ENCODE peak calls at places on chromosomes 7 and 10, in seven cellular contexts. V, I, N, T, S, L and K are unnamed samples. For H3K4me1, the result is how much of the 10 kb centered on the place peaks cover.

GRCh38 chr10:95850791-95851190 is 57.0 kb upstream of the CC2D2B start:
- DNase-seq in T (no peak), V (no peak), S (no peak), N (no peak), L (no peak), I (no peak), K (no peak)

GRCh38 chr10:95048206-95048605 is 21.1 kb downstream of the CYP2C8 start:
- DNase-seq in N (no peak), L (no peak), S (no peak), I (no peak), V (no peak), T (no peak), K (no peak)

GRCh38 chr10:89873047-89873446 is 171.7 kb downstream of the KIF20B start:
- DNase-seq in T (no peak), N (no peak), I (no peak), L (no peak), S (no peak), V (no peak), K (no peak)

GRCh38 chr10:4678023-4678950 is 147.7 kb upstream of the AKR1E2 start:
- DNase-seq in N (no peak), V (no peak), S (no peak), T (no peak), I (peak), L (no peak), K (no peak)

GRCh38 chr7:22586101-22586805 is 86.3 kb upstream of the STEAP1B start:
- DNase-seq in L (no peak), S (no peak), T (no peak), N (no peak), I (no peak), V (no peak), K (no peak)

GRCh38 chr7:103075337-103075918 is 488 bp downstream of the ARMC10 start:
- DNase-seq in I (peak), N (peak), S (peak), V (peak), T (peak), L (peak), K (peak)

GRCh38 chr10:3222068-3222467 is 49.5 kb upstream of the PITRM1 start:
- DNase-seq in V (no peak), S (no peak), I (no peak), T (no peak), L (no peak), N (no peak), K (no peak)

GRCh38 chr10:51092402-51092801 is 18.1 kb downstream of the PRKG1 start:
- DNase-seq in N (no peak), S (peak), V (peak), T (peak), I (no peak), L (peak), K (peak)

DNA sequence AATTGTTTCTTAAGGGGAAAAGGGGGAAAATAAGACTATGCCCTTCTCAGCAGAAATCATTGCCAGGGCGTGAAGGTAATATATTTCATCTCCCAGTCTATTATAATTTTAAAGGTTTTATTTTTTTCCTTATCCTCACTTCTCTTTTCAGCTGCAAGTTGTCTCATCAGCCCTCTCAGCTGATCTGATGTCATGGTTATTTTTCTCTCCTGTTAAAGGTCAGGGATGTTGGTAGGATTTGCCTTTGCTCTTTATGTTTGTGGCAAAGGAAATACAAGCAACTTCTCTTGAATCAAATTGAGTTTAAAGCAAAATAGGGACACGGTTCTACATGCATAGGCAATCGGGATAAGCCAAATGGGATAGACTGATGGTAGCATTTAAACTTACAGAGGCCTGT is 946.9 kb downstream of the SORCS1 start:
- DNase-seq in V (no peak), S (no peak), L (no peak), T (no peak), N (no peak), I (no peak), K (no peak)
- TF ChIP-seq CTCF in V (no peak), S (no peak), L (no peak), T (no peak), N (no peak), I (no peak), K (no peak)

GRCh38 chr10:104256335-104257080 is 1.8 kb downstream of the GSTO1 start:
- DNase-seq in S (no peak), T (no peak), L (no peak), I (no peak), V (no peak), N (no peak), K (no peak)

GRCh38 chr10:104257235-104257634 is 2.5 kb downstream of the GSTO1 start:
- DNase-seq in S (no peak), L (no peak), N (no peak), T (no peak), V (no peak), I (no peak), K (no peak)

GRCh38 chr10:104259456-104259855 is 4.8 kb downstream of the GSTO1 start:
- DNase-seq in T (no peak), N (no peak), V (no peak), I (no peak), S (no peak), L (no peak), K (no peak)

GRCh38 chr10:104259999-104260774 is 5.5 kb downstream of the GSTO1 start:
- DNase-seq in N (peak), T (no peak), L (no peak), S (no peak), V (no peak), I (no peak), K (no peak)

GRCh38 chr10:104258209-104258608 is 3.5 kb downstream of the GSTO1 start:
- DNase-seq in N (no peak), I (no peak), T (no peak), L (no peak), V (no peak), S (no peak), K (no peak)
- H3K4me1 ChIP-seq in N (under half), I (under half), T (under half), L (half or more), V (under half), S (half or more), K (under half)

GRCh38 chr7:20784311-20785210 is 2.1 kb downstream of the SP8 start:
- DNase-seq in T (no peak), L (no peak), N (peak), I (peak), V (no peak), S (no peak), K (no peak)

GRCh38 chr7:20785211-20786048 is 1.3 kb downstream of the SP8 start:
- DNase-seq in I (no peak), L (peak), S (no peak), N (peak), T (no peak), V (no peak), K (no peak)

GRCh38 chr7:20786049-20786412 is 655 bp downstream of the SP8 start:
- DNase-seq in S (no peak), T (no peak), I (no peak), V (no peak), N (no peak), L (no peak), K (no peak)

GRCh38 chr7:20783131-20783715 is 3.5 kb downstream of the SP8 start:
- DNase-seq in I (no peak), T (no peak), S (no peak), N (no peak), L (no peak), V (no peak), K (no peak)

GRCh38 chr7:20783716-20784310 is 2.9 kb downstream of the SP8 start:
- DNase-seq in V (no peak), I (no peak), L (peak), T (no peak), S (no peak), N (peak), K (no peak)
- TF ChIP-seq CTCF in V (peak), I (no peak), L (no peak), T (no peak), S (no peak), N (no peak), K (no peak)

GRCh38 chr7:101864039-101864438 is 46.6 kb downstream of the CUX1 start:
- DNase-seq in T (peak), S (no peak), L (no peak), N (no peak), V (no peak), I (no peak), K (no peak)

GRCh38 chr7:101865031-101865824 is 47.8 kb downstream of the CUX1 start:
- DNase-seq in S (no peak), I (no peak), V (no peak), L (no peak), T (peak), N (no peak), K (no peak)

GRCh38 chr7:101862280-101863220 is 45.1 kb downstream of the CUX1 start:
- DNase-seq in S (no peak), I (no peak), V (no peak), T (peak), N (peak), L (peak), K (no peak)

GRCh38 chr7:101861223-101861775 is 43.9 kb downstream of the CUX1 start:
- DNase-seq in I (no peak), V (no peak), L (no peak), T (peak), S (no peak), N (no peak), K (no peak)

GRCh38 chr7:101863598-101863997 is 46.2 kb downstream of the CUX1 start:
- DNase-seq in S (no peak), V (no peak), N (no peak), T (peak), I (no peak), L (no peak), K (no peak)
- H3K4me1 ChIP-seq in S (under half), V (under half), N (under half), T (under half), I (under half), L (under half), K (under half)

DNA sequence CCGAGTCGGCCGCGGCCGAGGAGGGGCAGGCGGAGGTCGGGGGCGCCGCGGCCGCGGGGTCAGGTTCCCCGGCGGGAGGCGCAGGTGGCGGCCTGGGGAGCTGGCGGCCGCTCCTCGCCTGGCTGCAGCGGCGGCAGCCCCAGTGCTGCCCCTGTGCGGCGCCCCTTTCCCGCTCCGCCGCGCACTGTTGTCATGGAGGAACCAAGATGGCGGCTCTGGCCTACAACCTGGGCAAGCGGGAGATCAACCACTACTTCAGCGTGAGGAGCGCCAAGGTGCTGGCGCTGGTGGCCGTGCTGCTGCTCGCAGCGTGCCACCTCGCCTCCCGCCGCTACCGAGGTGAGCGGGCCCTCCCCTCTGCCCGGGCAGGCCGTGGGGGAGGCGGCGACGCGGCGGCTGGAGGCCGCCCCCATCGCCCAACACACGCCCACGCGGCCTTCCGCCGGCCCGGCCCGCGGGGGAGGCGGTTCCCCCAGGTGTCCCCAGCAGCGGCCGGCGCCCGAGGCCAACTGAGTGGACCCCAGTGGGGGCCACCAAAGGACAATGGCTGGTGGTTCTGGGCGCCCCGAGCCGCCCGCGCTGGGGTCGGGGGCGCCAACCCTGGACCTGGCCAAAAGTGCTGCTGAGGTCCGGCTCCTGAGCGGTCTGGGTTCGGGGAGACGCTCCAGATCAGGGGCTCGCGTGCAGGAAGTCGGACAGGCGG is 421 bp downstream of the CASD1 start:
- DNase-seq in I (peak), N (peak), T (peak), S (peak), L (peak), V (peak), K (peak)
- TF ChIP-seq CTCF in I (peak), N (peak), T (no peak), S (no peak), L (no peak), V (peak), K (no peak)

GRCh38 chr10:34730726-34731125 is 84.4 kb downstream of the PARD3 start:
- DNase-seq in T (no peak), V (no peak), I (no peak), L (no peak), S (no peak), N (no peak), K (no peak)

GRCh38 chr10:34728361-34728760 is 86.7 kb downstream of the PARD3 start:
- DNase-seq in L (no peak), N (no peak), V (no peak), T (no peak), I (no peak), S (no peak), K (no peak)

GRCh38 chr10:34729619-34730018 is 85.5 kb downstream of the PARD3 start:
- DNase-seq in L (no peak), S (no peak), I (no peak), T (no peak), V (no peak), N (no peak), K (no peak)

GRCh38 chr10:34726862-34727261 is 88.2 kb downstream of the PARD3 start:
- DNase-seq in I (no peak), N (no peak), L (no peak), S (no peak), T (no peak), V (no peak), K (no peak)

DNA sequence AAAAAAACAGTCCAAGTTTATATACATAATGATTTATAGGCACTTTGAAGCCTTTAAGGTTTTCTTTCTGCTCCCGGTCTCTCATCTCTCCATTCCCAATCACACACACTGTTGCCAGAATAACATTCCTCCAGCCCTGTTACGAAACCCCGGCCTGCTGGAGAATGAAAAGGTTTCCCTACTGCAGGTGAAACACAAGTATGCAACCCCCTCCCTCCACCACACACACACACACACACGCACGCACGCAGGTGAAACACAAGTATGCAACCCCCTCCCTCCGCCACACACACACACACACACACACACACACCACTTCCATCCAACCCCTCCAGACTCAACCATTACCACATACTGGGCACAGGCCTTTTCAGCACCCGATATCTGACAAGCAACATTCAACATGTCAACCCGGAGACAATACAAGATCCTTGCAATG is 87.5 kb downstream of the PARD3 start:
- DNase-seq in V (no peak), I (no peak), T (no peak), S (no peak), N (peak), L (peak), K (peak)
- H3K4me1 ChIP-seq in V (under half), I (half or more), T (half or more), S (half or more), N (under half), L (half or more), K (under half)

DNA sequence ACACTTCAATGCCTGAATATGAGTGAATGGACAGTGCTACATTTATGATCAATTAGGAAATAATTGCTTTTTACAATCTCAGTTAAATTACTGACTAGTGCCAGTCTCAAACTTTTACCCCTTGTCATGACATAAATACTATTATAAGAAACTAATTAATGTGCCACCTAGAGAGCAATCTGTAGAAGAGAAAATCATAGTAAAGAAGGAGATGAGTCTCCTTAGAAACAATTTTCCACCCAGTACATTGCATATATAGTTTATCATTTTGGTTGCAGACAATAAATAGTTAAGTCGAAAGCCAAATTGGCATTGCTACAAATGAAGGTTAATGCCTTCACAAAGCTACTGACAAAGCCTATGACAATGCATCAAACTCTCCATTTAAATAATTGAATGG is 68.6 kb downstream of the SLC13A1 start:
- DNase-seq in T (no peak), S (no peak), L (no peak), N (no peak), V (no peak), I (no peak), K (no peak)
- TF ChIP-seq CTCF in T (no peak), S (no peak), L (no peak), N (no peak), V (no peak), I (peak), K (no peak)

GRCh38 chr7:149027055-149027454 is 1.2 kb downstream of the PDIA4 start:
- DNase-seq in L (peak), S (no peak), N (no peak), I (no peak), T (no peak), V (no peak), K (no peak)
- H3K4me1 ChIP-seq in L (under half), S (half or more), N (under half), I (under half), T (under half), V (under half), K (under half)

GRCh38 chr7:37097276-37097675 is 351.4 kb downstream of the ELMO1 start:
- DNase-seq in L (no peak), I (no peak), N (no peak), T (no peak), V (no peak), S (no peak), K (no peak)
- TF ChIP-seq CTCF in L (no peak), I (no peak), N (no peak), T (no peak), V (peak), S (no peak), K (no peak)